ENCODE peak calls at places on chromosome 12, in nine cellular contexts. One of them, this sample, is unnamed. For H3K9me3, the result is how much of the 10 kb centered on the place peaks cover.

GRCh38 chr12:56635539-56636117 is 5.5 kb upstream of the BAZ2A start:
- DNase-seq in left lung: no peak
- DNase-seq in heart left ventricle: no peak
- DNase-seq in CD8-positive, alpha-beta memory T cell: no peak
- DNase-seq in neuronal stem cell: no peak
- DNase-seq in stomach: no peak
- DNase-seq in HCT116: no peak
- DNase-seq in tibial nerve: no peak
- DNase-seq in lower lobe of right lung: no peak
- DNase-seq in this sample: no peak

GRCh38 chr12:121810234-121810817 is 6.5 kb downstream of the SETD1B start:
- DNase-seq in left lung: peak
- DNase-seq in heart left ventricle: no peak
- DNase-seq in CD8-positive, alpha-beta memory T cell: no peak
- DNase-seq in neuronal stem cell: no peak
- DNase-seq in stomach: no peak
- DNase-seq in HCT116: no peak
- DNase-seq in tibial nerve: no peak
- DNase-seq in lower lobe of right lung: no peak
- DNase-seq in this sample: no peak

GRCh38 chr12:109920266-109920780 is 20.2 kb downstream of the TCHP start:
- DNase-seq in left lung: peak
- DNase-seq in heart left ventricle: no peak
- DNase-seq in CD8-positive, alpha-beta memory T cell: no peak
- DNase-seq in neuronal stem cell: no peak
- DNase-seq in stomach: no peak
- DNase-seq in HCT116: no peak
- DNase-seq in tibial nerve: no peak
- DNase-seq in lower lobe of right lung: no peak
- DNase-seq in this sample: no peak

GRCh38 chr12:52336641-52337040 is 15.4 kb upstream of the KRT83 start:
- DNase-seq in left lung: no peak
- DNase-seq in heart left ventricle: no peak
- DNase-seq in CD8-positive, alpha-beta memory T cell: no peak
- DNase-seq in neuronal stem cell: no peak
- DNase-seq in stomach: no peak
- DNase-seq in HCT116: no peak
- DNase-seq in tibial nerve: no peak
- DNase-seq in lower lobe of right lung: no peak
- DNase-seq in this sample: no peak

GRCh38 chr12:2415568-2415944 is 362.8 kb downstream of the CACNA1C start:
- DNase-seq in left lung: no peak
- DNase-seq in heart left ventricle: no peak
- DNase-seq in CD8-positive, alpha-beta memory T cell: no peak
- DNase-seq in neuronal stem cell: no peak
- DNase-seq in stomach: no peak
- DNase-seq in HCT116: no peak
- DNase-seq in tibial nerve: no peak
- DNase-seq in lower lobe of right lung: no peak
- DNase-seq in this sample: no peak

GRCh38 chr12:22271036-22271435 is 63.5 kb downstream of the ST8SIA1 start:
- DNase-seq in left lung: no peak
- DNase-seq in heart left ventricle: no peak
- DNase-seq in CD8-positive, alpha-beta memory T cell: no peak
- DNase-seq in neuronal stem cell: no peak
- DNase-seq in stomach: no peak
- DNase-seq in HCT116: no peak
- DNase-seq in tibial nerve: no peak
- DNase-seq in lower lobe of right lung: no peak
- DNase-seq in this sample: no peak

GRCh38 chr12:104669851-104670337 is 213.1 kb downstream of the CHST11 start:
- DNase-seq in left lung: peak
- DNase-seq in heart left ventricle: peak
- DNase-seq in CD8-positive, alpha-beta memory T cell: no peak
- DNase-seq in neuronal stem cell: no peak
- DNase-seq in stomach: peak
- DNase-seq in HCT116: no peak
- DNase-seq in tibial nerve: no peak
- DNase-seq in lower lobe of right lung: peak
- DNase-seq in this sample: no peak

GRCh38 chr12:91999823-92000222 is 145.8 kb downstream of the BTG1 start:
- DNase-seq in left lung: no peak
- DNase-seq in heart left ventricle: no peak
- DNase-seq in CD8-positive, alpha-beta memory T cell: no peak
- DNase-seq in neuronal stem cell: no peak
- DNase-seq in stomach: no peak
- DNase-seq in HCT116: no peak
- DNase-seq in tibial nerve: no peak
- DNase-seq in lower lobe of right lung: no peak
- DNase-seq in this sample: no peak

GRCh38 chr12:65825573-65826512 is 1.6 kb downstream of the HMGA2 start:
- DNase-seq in left lung: peak
- DNase-seq in heart left ventricle: peak
- DNase-seq in CD8-positive, alpha-beta memory T cell: no peak
- DNase-seq in neuronal stem cell: peak
- DNase-seq in stomach: peak
- DNase-seq in HCT116: no peak
- DNase-seq in tibial nerve: no peak
- DNase-seq in lower lobe of right lung: peak
- DNase-seq in this sample: no peak

GRCh38 chr12:78146365-78146772 is 315.7 kb downstream of the NAV3 start:
- DNase-seq in left lung: no peak
- DNase-seq in heart left ventricle: no peak
- DNase-seq in CD8-positive, alpha-beta memory T cell: no peak
- DNase-seq in neuronal stem cell: peak
- DNase-seq in stomach: no peak
- DNase-seq in HCT116: peak
- DNase-seq in tibial nerve: no peak
- DNase-seq in lower lobe of right lung: no peak
- DNase-seq in this sample: no peak

GRCh38 chr12:109065154-109065852 is 12.9 kb downstream of the USP30 start:
- DNase-seq in left lung: no peak
- DNase-seq in heart left ventricle: no peak
- DNase-seq in CD8-positive, alpha-beta memory T cell: no peak
- DNase-seq in neuronal stem cell: no peak
- DNase-seq in stomach: no peak
- DNase-seq in HCT116: no peak
- DNase-seq in tibial nerve: no peak
- DNase-seq in lower lobe of right lung: no peak
- DNase-seq in this sample: no peak

GRCh38 chr12:132825861-132826260 is 2.8 kb downstream of the GOLGA3 start:
- DNase-seq in left lung: no peak
- DNase-seq in heart left ventricle: no peak
- DNase-seq in CD8-positive, alpha-beta memory T cell: no peak
- DNase-seq in neuronal stem cell: no peak
- DNase-seq in stomach: no peak
- DNase-seq in HCT116: no peak
- DNase-seq in tibial nerve: no peak
- DNase-seq in lower lobe of right lung: no peak
- DNase-seq in this sample: no peak

GRCh38 chr12:50265770-50266524 is 17.4 kb downstream of the LIMA1 start:
- DNase-seq in left lung: no peak
- DNase-seq in heart left ventricle: no peak
- DNase-seq in CD8-positive, alpha-beta memory T cell: no peak
- DNase-seq in neuronal stem cell: no peak
- DNase-seq in stomach: no peak
- DNase-seq in HCT116: no peak
- DNase-seq in tibial nerve: no peak
- DNase-seq in lower lobe of right lung: no peak
- DNase-seq in this sample: no peak

GRCh38 chr12:98838282-98838681 is 193.2 kb downstream of the APAF1 start:
- DNase-seq in left lung: no peak
- DNase-seq in heart left ventricle: no peak
- DNase-seq in CD8-positive, alpha-beta memory T cell: no peak
- DNase-seq in neuronal stem cell: no peak
- DNase-seq in stomach: no peak
- DNase-seq in HCT116: no peak
- DNase-seq in tibial nerve: no peak
- DNase-seq in lower lobe of right lung: no peak
- DNase-seq in this sample: no peak

GRCh38 chr12:89247541-89247942 is 104.8 kb downstream of the DUSP6 start:
- DNase-seq in left lung: no peak
- DNase-seq in heart left ventricle: no peak
- DNase-seq in CD8-positive, alpha-beta memory T cell: no peak
- DNase-seq in neuronal stem cell: no peak
- DNase-seq in stomach: no peak
- DNase-seq in HCT116: peak
- DNase-seq in tibial nerve: no peak
- DNase-seq in lower lobe of right lung: no peak
- DNase-seq in this sample: peak

GRCh38 chr12:100576311-100577036 is 3.0 kb downstream of the GAS2L3 start:
- DNase-seq in left lung: no peak
- DNase-seq in heart left ventricle: no peak
- DNase-seq in CD8-positive, alpha-beta memory T cell: no peak
- DNase-seq in neuronal stem cell: no peak
- DNase-seq in stomach: no peak
- DNase-seq in HCT116: peak
- DNase-seq in tibial nerve: no peak
- DNase-seq in lower lobe of right lung: no peak
- DNase-seq in this sample: no peak

GRCh38 chr12:108616941-108617858 is 16.5 kb downstream of the SELPLG start:
- DNase-seq in left lung: peak
- DNase-seq in heart left ventricle: no peak
- DNase-seq in CD8-positive, alpha-beta memory T cell: peak
- DNase-seq in neuronal stem cell: no peak
- DNase-seq in stomach: no peak
- DNase-seq in HCT116: no peak
- DNase-seq in tibial nerve: no peak
- DNase-seq in lower lobe of right lung: peak
- DNase-seq in this sample: no peak

GRCh38 chr12:61188801-61189595 is 1071.2 kb upstream of the USP15 start:
- DNase-seq in left lung: peak
- DNase-seq in heart left ventricle: no peak
- DNase-seq in CD8-positive, alpha-beta memory T cell: no peak
- DNase-seq in neuronal stem cell: no peak
- DNase-seq in stomach: no peak
- DNase-seq in HCT116: no peak
- DNase-seq in tibial nerve: no peak
- DNase-seq in lower lobe of right lung: no peak
- DNase-seq in this sample: no peak

GRCh38 chr12:47075192-47076084 is 4.0 kb upstream of the PCED1B start:
- DNase-seq in left lung: no peak
- DNase-seq in heart left ventricle: no peak
- DNase-seq in CD8-positive, alpha-beta memory T cell: no peak
- DNase-seq in neuronal stem cell: no peak
- DNase-seq in stomach: no peak
- DNase-seq in HCT116: no peak
- DNase-seq in tibial nerve: no peak
- DNase-seq in lower lobe of right lung: no peak
- DNase-seq in this sample: no peak

GRCh38 chr12:1720494-1720893 is 29.6 kb downstream of the ADIPOR2 start:
- DNase-seq in left lung: no peak
- DNase-seq in heart left ventricle: no peak
- DNase-seq in CD8-positive, alpha-beta memory T cell: no peak
- DNase-seq in neuronal stem cell: no peak
- DNase-seq in stomach: no peak
- DNase-seq in HCT116: no peak
- DNase-seq in tibial nerve: no peak
- DNase-seq in lower lobe of right lung: no peak
- DNase-seq in this sample: peak

GRCh38 chr12:131194166-131194565 is 240.5 kb downstream of the ADGRD1 start:
- DNase-seq in left lung: no peak
- DNase-seq in heart left ventricle: no peak
- DNase-seq in CD8-positive, alpha-beta memory T cell: no peak
- DNase-seq in neuronal stem cell: no peak
- DNase-seq in stomach: no peak
- DNase-seq in HCT116: peak
- DNase-seq in tibial nerve: no peak
- DNase-seq in lower lobe of right lung: no peak
- DNase-seq in this sample: no peak

GRCh38 chr12:93924367-93924766 is 224.0 kb upstream of the PLXNC1 start:
- DNase-seq in left lung: no peak
- DNase-seq in heart left ventricle: no peak
- DNase-seq in CD8-positive, alpha-beta memory T cell: no peak
- DNase-seq in neuronal stem cell: no peak
- DNase-seq in stomach: no peak
- DNase-seq in HCT116: no peak
- DNase-seq in tibial nerve: no peak
- DNase-seq in lower lobe of right lung: no peak
- DNase-seq in this sample: no peak

GRCh38 chr12:13177896-13178295 is 18.6 kb upstream of the EMP1 start:
- DNase-seq in left lung: no peak
- DNase-seq in heart left ventricle: no peak
- DNase-seq in CD8-positive, alpha-beta memory T cell: no peak
- DNase-seq in neuronal stem cell: no peak
- DNase-seq in stomach: no peak
- DNase-seq in HCT116: no peak
- DNase-seq in tibial nerve: no peak
- DNase-seq in lower lobe of right lung: no peak
- DNase-seq in this sample: no peak

GRCh38 chr12:126443977-126444376 is 1378.7 kb downstream of the AACS start:
- DNase-seq in left lung: no peak
- DNase-seq in heart left ventricle: no peak
- DNase-seq in CD8-positive, alpha-beta memory T cell: no peak
- DNase-seq in neuronal stem cell: no peak
- DNase-seq in stomach: no peak
- DNase-seq in HCT116: no peak
- DNase-seq in tibial nerve: no peak
- DNase-seq in lower lobe of right lung: no peak
- DNase-seq in this sample: no peak
- H3K9me3 ChIP-seq in left lung: under half
- H3K9me3 ChIP-seq in heart left ventricle: under half
- H3K9me3 ChIP-seq in CD8-positive, alpha-beta memory T cell: under half
- H3K9me3 ChIP-seq in neuronal stem cell: under half
- H3K9me3 ChIP-seq in stomach: under half
- H3K9me3 ChIP-seq in HCT116: under half
- H3K9me3 ChIP-seq in tibial nerve: under half
- H3K9me3 ChIP-seq in lower lobe of right lung: under half
- H3K9me3 ChIP-seq in this sample: under half

GRCh38 chr12:80472912-80473500 is 29.0 kb downstream of the PTPRQ start:
- DNase-seq in left lung: no peak
- DNase-seq in heart left ventricle: no peak
- DNase-seq in CD8-positive, alpha-beta memory T cell: no peak
- DNase-seq in neuronal stem cell: peak
- DNase-seq in stomach: no peak
- DNase-seq in HCT116: peak
- DNase-seq in tibial nerve: no peak
- DNase-seq in lower lobe of right lung: peak
- DNase-seq in this sample: no peak
- H3K9me3 ChIP-seq in left lung: under half
- H3K9me3 ChIP-seq in heart left ventricle: under half
- H3K9me3 ChIP-seq in CD8-positive, alpha-beta memory T cell: under half
- H3K9me3 ChIP-seq in neuronal stem cell: under half
- H3K9me3 ChIP-seq in stomach: under half
- H3K9me3 ChIP-seq in HCT116: under half
- H3K9me3 ChIP-seq in tibial nerve: under half
- H3K9me3 ChIP-seq in lower lobe of right lung: under half
- H3K9me3 ChIP-seq in this sample: under half

GRCh38 chr12:34298971-34299801 is 276.9 kb downstream of the ALG10 start:
- DNase-seq in left lung: peak
- DNase-seq in heart left ventricle: peak
- DNase-seq in CD8-positive, alpha-beta memory T cell: no peak
- DNase-seq in neuronal stem cell: no peak
- DNase-seq in stomach: no peak
- DNase-seq in HCT116: no peak
- DNase-seq in tibial nerve: no peak
- DNase-seq in lower lobe of right lung: peak
- DNase-seq in this sample: no peak
- H3K9me3 ChIP-seq in left lung: under half
- H3K9me3 ChIP-seq in heart left ventricle: under half
- H3K9me3 ChIP-seq in CD8-positive, alpha-beta memory T cell: under half
- H3K9me3 ChIP-seq in neuronal stem cell: under half
- H3K9me3 ChIP-seq in stomach: half or more
- H3K9me3 ChIP-seq in HCT116: under half
- H3K9me3 ChIP-seq in tibial nerve: under half
- H3K9me3 ChIP-seq in lower lobe of right lung: under half
- H3K9me3 ChIP-seq in this sample: under half

GRCh38 chr12:59928416-59928815 is 332.6 kb downstream of the SLC16A7 start:
- DNase-seq in left lung: peak
- DNase-seq in heart left ventricle: no peak
- DNase-seq in CD8-positive, alpha-beta memory T cell: no peak
- DNase-seq in neuronal stem cell: no peak
- DNase-seq in stomach: peak
- DNase-seq in HCT116: no peak
- DNase-seq in tibial nerve: no peak
- DNase-seq in lower lobe of right lung: no peak
- DNase-seq in this sample: no peak
- H3K9me3 ChIP-seq in left lung: under half
- H3K9me3 ChIP-seq in heart left ventricle: under half
- H3K9me3 ChIP-seq in CD8-positive, alpha-beta memory T cell: under half
- H3K9me3 ChIP-seq in neuronal stem cell: under half
- H3K9me3 ChIP-seq in stomach: under half
- H3K9me3 ChIP-seq in HCT116: under half
- H3K9me3 ChIP-seq in tibial nerve: under half
- H3K9me3 ChIP-seq in lower lobe of right lung: under half
- H3K9me3 ChIP-seq in this sample: under half

This sample was measured in iPS DF 6.9.